ENCODE peak calls at places on chromosomes 6 and 20, in six cellular contexts. One of them, this sample, is unnamed.

GRCh38 chr6:16684896-16685554 is 76.2 kb downstream of the ATXN1 start:
- DNase-seq in dorsolateral prefrontal cortex: no peak
- DNase-seq in heart left ventricle: no peak
- DNase-seq in esophagus squamous epithelium: no peak
- DNase-seq in CD8-positive, alpha-beta T cell: peak; percentile 55
- DNase-seq in osteoblast: no peak
- DNase-seq in this sample: no peak

GRCh38 chr20:63958964-63959698 is 2.9 kb upstream of the UCKL1 start:
- DNase-seq in dorsolateral prefrontal cortex: no peak
- DNase-seq in heart left ventricle: no peak
- DNase-seq in esophagus squamous epithelium: no peak
- DNase-seq in CD8-positive, alpha-beta T cell: no peak
- DNase-seq in osteoblast: no peak
- DNase-seq in this sample: no peak

GRCh38 chr20:61519488-61519887 is 267.4 kb downstream of the CDH4 start:
- DNase-seq in dorsolateral prefrontal cortex: no peak
- DNase-seq in heart left ventricle: no peak
- DNase-seq in esophagus squamous epithelium: no peak
- DNase-seq in CD8-positive, alpha-beta T cell: no peak
- DNase-seq in osteoblast: no peak
- DNase-seq in this sample: no peak

GRCh38 chr6:84086545-84087429 is 53.2 kb downstream of the MRAP2 start:
- DNase-seq in dorsolateral prefrontal cortex: no peak
- DNase-seq in heart left ventricle: no peak
- DNase-seq in esophagus squamous epithelium: no peak
- DNase-seq in CD8-positive, alpha-beta T cell: no peak
- DNase-seq in osteoblast: no peak
- DNase-seq in this sample: no peak

GRCh38 chr20:63183422-63184146 is 32.3 kb downstream of the YTHDF1 start:
- DNase-seq in dorsolateral prefrontal cortex: no peak
- DNase-seq in heart left ventricle: no peak
- DNase-seq in esophagus squamous epithelium: no peak
- DNase-seq in CD8-positive, alpha-beta T cell: peak; percentile 51
- DNase-seq in osteoblast: peak; percentile 98
- DNase-seq in this sample: peak; percentile 54

GRCh38 chr20:61628480-61628879 is 376.4 kb downstream of the CDH4 start:
- DNase-seq in dorsolateral prefrontal cortex: no peak
- DNase-seq in heart left ventricle: peak; percentile 53
- DNase-seq in esophagus squamous epithelium: no peak
- DNase-seq in CD8-positive, alpha-beta T cell: no peak
- DNase-seq in osteoblast: no peak
- DNase-seq in this sample: no peak

GRCh38 chr20:44694159-44694558 is 21.0 kb upstream of the CCN5 start:
- DNase-seq in dorsolateral prefrontal cortex: no peak
- DNase-seq in heart left ventricle: no peak
- DNase-seq in esophagus squamous epithelium: no peak
- DNase-seq in CD8-positive, alpha-beta T cell: no peak
- DNase-seq in osteoblast: no peak
- DNase-seq in this sample: no peak

GRCh38 chr20:44730441-44730840 is 15.2 kb upstream of the KCNK15 start:
- DNase-seq in dorsolateral prefrontal cortex: no peak
- DNase-seq in heart left ventricle: no peak
- DNase-seq in esophagus squamous epithelium: no peak
- DNase-seq in CD8-positive, alpha-beta T cell: no peak
- DNase-seq in osteoblast: peak; percentile 93
- DNase-seq in this sample: no peak

GRCh38 chr20:48467622-48468021 is 360.2 kb downstream of the PREX1 start:
- DNase-seq in dorsolateral prefrontal cortex: no peak
- DNase-seq in heart left ventricle: no peak
- DNase-seq in esophagus squamous epithelium: no peak
- DNase-seq in CD8-positive, alpha-beta T cell: no peak
- DNase-seq in osteoblast: no peak
- DNase-seq in this sample: no peak

GRCh38 chr6:34564181-34564580 is 8.1 kb upstream of the SPDEF start:
- DNase-seq in dorsolateral prefrontal cortex: no peak
- DNase-seq in heart left ventricle: no peak
- DNase-seq in esophagus squamous epithelium: no peak
- DNase-seq in CD8-positive, alpha-beta T cell: no peak
- DNase-seq in osteoblast: no peak
- DNase-seq in this sample: no peak
- TF ChIP-seq CTCF in dorsolateral prefrontal cortex: no peak
- TF ChIP-seq CTCF in heart left ventricle: no peak
- TF ChIP-seq CTCF in esophagus squamous epithelium: no peak
- TF ChIP-seq CTCF in CD8-positive, alpha-beta T cell: no peak
- TF ChIP-seq CTCF in osteoblast: no peak
- TF ChIP-seq CTCF in this sample: no peak

DNA sequence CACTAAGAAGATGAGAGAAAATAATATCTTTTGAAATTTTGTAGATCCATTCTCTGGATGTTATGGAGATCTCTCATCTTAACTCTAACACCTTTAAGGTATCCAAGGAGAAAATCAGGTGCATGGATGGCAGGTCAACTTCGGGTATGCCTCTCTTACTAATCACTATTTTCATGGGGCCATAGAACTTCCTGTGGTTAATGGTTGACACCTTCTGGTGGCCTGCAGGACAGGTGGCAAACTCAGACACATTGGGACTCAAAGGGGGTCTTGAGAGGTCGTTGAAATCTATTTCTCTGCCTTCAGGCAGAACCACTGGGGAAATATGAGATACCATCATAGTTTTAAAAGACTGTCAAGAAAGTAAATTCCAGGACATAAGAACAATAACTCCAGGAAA is 76.5 kb downstream of the ADAT2 start:
- DNase-seq in dorsolateral prefrontal cortex: no peak
- DNase-seq in heart left ventricle: no peak
- DNase-seq in esophagus squamous epithelium: no peak
- DNase-seq in CD8-positive, alpha-beta T cell: no peak
- DNase-seq in osteoblast: no peak
- DNase-seq in this sample: no peak
- TF ChIP-seq CTCF in dorsolateral prefrontal cortex: no peak
- TF ChIP-seq CTCF in heart left ventricle: no peak
- TF ChIP-seq CTCF in esophagus squamous epithelium: no peak
- TF ChIP-seq CTCF in CD8-positive, alpha-beta T cell: no peak
- TF ChIP-seq CTCF in osteoblast: no peak
- TF ChIP-seq CTCF in this sample: no peak

GRCh38 chr6:155340464-155341129 is 26.3 kb upstream of the TFB1M start:
- DNase-seq in dorsolateral prefrontal cortex: no peak
- DNase-seq in heart left ventricle: no peak
- DNase-seq in esophagus squamous epithelium: no peak
- DNase-seq in CD8-positive, alpha-beta T cell: no peak
- DNase-seq in osteoblast: no peak
- DNase-seq in this sample: no peak
- TF ChIP-seq CTCF in dorsolateral prefrontal cortex: no peak
- TF ChIP-seq CTCF in heart left ventricle: no peak
- TF ChIP-seq CTCF in esophagus squamous epithelium: no peak
- TF ChIP-seq CTCF in CD8-positive, alpha-beta T cell: no peak
- TF ChIP-seq CTCF in osteoblast: peak; percentile 89
- TF ChIP-seq CTCF in this sample: peak; percentile 23

GRCh38 chr6:116847234-116847633 is 18.4 kb upstream of the GPRC6A start:
- DNase-seq in dorsolateral prefrontal cortex: no peak
- DNase-seq in heart left ventricle: no peak
- DNase-seq in esophagus squamous epithelium: no peak
- DNase-seq in CD8-positive, alpha-beta T cell: no peak
- DNase-seq in osteoblast: peak; percentile 25
- DNase-seq in this sample: no peak
- TF ChIP-seq CTCF in dorsolateral prefrontal cortex: peak; percentile 40
- TF ChIP-seq CTCF in heart left ventricle: no peak
- TF ChIP-seq CTCF in esophagus squamous epithelium: no peak
- TF ChIP-seq CTCF in CD8-positive, alpha-beta T cell: no peak
- TF ChIP-seq CTCF in osteoblast: peak; percentile 30
- TF ChIP-seq CTCF in this sample: peak; percentile 51

GRCh38 chr6:40328376-40328987 is 258.7 kb downstream of the LRFN2 start:
- DNase-seq in dorsolateral prefrontal cortex: no peak
- DNase-seq in heart left ventricle: no peak
- DNase-seq in esophagus squamous epithelium: no peak
- DNase-seq in CD8-positive, alpha-beta T cell: peak; percentile 12
- DNase-seq in osteoblast: peak; percentile 11
- DNase-seq in this sample: peak; percentile 49

GRCh38 chr6:40325791-40326190 is 261.4 kb downstream of the LRFN2 start:
- DNase-seq in dorsolateral prefrontal cortex: no peak
- DNase-seq in heart left ventricle: no peak
- DNase-seq in esophagus squamous epithelium: no peak
- DNase-seq in CD8-positive, alpha-beta T cell: no peak
- DNase-seq in osteoblast: peak; percentile 27
- DNase-seq in this sample: no peak

GRCh38 chr6:40326689-40327404 is 260.3 kb downstream of the LRFN2 start:
- DNase-seq in dorsolateral prefrontal cortex: no peak
- DNase-seq in heart left ventricle: no peak
- DNase-seq in esophagus squamous epithelium: no peak
- DNase-seq in CD8-positive, alpha-beta T cell: no peak
- DNase-seq in osteoblast: peak; percentile 69
- DNase-seq in this sample: no peak

GRCh38 chr6:40330301-40330721 is 256.9 kb downstream of the LRFN2 start:
- DNase-seq in dorsolateral prefrontal cortex: no peak
- DNase-seq in heart left ventricle: no peak
- DNase-seq in esophagus squamous epithelium: no peak
- DNase-seq in CD8-positive, alpha-beta T cell: no peak
- DNase-seq in osteoblast: no peak
- DNase-seq in this sample: no peak

GRCh38 chr6:40328988-40329545 is 258.1 kb downstream of the LRFN2 start:
- DNase-seq in dorsolateral prefrontal cortex: no peak
- DNase-seq in heart left ventricle: no peak
- DNase-seq in esophagus squamous epithelium: no peak
- DNase-seq in CD8-positive, alpha-beta T cell: no peak
- DNase-seq in osteoblast: peak; percentile 19
- DNase-seq in this sample: no peak
- TF ChIP-seq CTCF in dorsolateral prefrontal cortex: no peak
- TF ChIP-seq CTCF in heart left ventricle: no peak
- TF ChIP-seq CTCF in esophagus squamous epithelium: no peak
- TF ChIP-seq CTCF in CD8-positive, alpha-beta T cell: no peak
- TF ChIP-seq CTCF in osteoblast: no peak
- TF ChIP-seq CTCF in this sample: no peak

GRCh38 chr20:21315138-21315537 is 12.0 kb downstream of the XRN2 start:
- DNase-seq in dorsolateral prefrontal cortex: no peak
- DNase-seq in heart left ventricle: no peak
- DNase-seq in esophagus squamous epithelium: no peak
- DNase-seq in CD8-positive, alpha-beta T cell: no peak
- DNase-seq in osteoblast: peak; percentile 83
- DNase-seq in this sample: no peak
- TF ChIP-seq CTCF in dorsolateral prefrontal cortex: no peak
- TF ChIP-seq CTCF in heart left ventricle: no peak
- TF ChIP-seq CTCF in esophagus squamous epithelium: no peak
- TF ChIP-seq CTCF in CD8-positive, alpha-beta T cell: no peak
- TF ChIP-seq CTCF in osteoblast: no peak
- TF ChIP-seq CTCF in this sample: no peak

This sample was measured in progenitor cell of endocrine pancreas.